ENCODE peak calls at places on chromosomes 13 and 19, in five cellular contexts. One of them, this sample, is unnamed.

GRCh38 chr19:52896431-52897148 is 845 bp downstream of the ZNF320 start:
- DNase-seq in mammary epithelial cell: peak
- DNase-seq in tibial nerve: no peak
- DNase-seq in GM23338: peak
- DNase-seq in AG04449: no peak
- DNase-seq in this sample: peak

GRCh38 chr13:40476175-40476958 is 190.1 kb downstream of the FOXO1 start:
- DNase-seq in tibial nerve: no peak
- DNase-seq in GM23338: no peak
- DNase-seq in AG04449: peak
- DNase-seq in mammary epithelial cell: no peak
- DNase-seq in this sample: no peak

GRCh38 chr19:28864577-28865042 is 348.3 kb downstream of the UQCRFS1 start:
- DNase-seq in mammary epithelial cell: no peak
- DNase-seq in AG04449: no peak
- DNase-seq in GM23338: no peak
- DNase-seq in tibial nerve: no peak
- DNase-seq in this sample: no peak

GRCh38 chr13:75759531-75759930 is 123.4 kb downstream of the LMO7 start:
- DNase-seq in GM23338: no peak
- DNase-seq in AG04449: no peak
- DNase-seq in tibial nerve: no peak
- DNase-seq in mammary epithelial cell: no peak
- DNase-seq in this sample: no peak

GRCh38 chr13:97848886-97849285 is 104.6 kb upstream of the IPO5 start:
- DNase-seq in tibial nerve: no peak
- DNase-seq in AG04449: no peak
- DNase-seq in GM23338: no peak
- DNase-seq in mammary epithelial cell: no peak
- DNase-seq in this sample: no peak

GRCh38 chr19:33887891-33888290 is 91.2 kb downstream of the KCTD15 start:
- DNase-seq in tibial nerve: no peak
- DNase-seq in AG04449: no peak
- DNase-seq in mammary epithelial cell: no peak
- DNase-seq in GM23338: no peak
- DNase-seq in this sample: no peak

GRCh38 chr13:41915096-41915495 is 45.8 kb downstream of the VWA8 start:
- DNase-seq in tibial nerve: no peak
- DNase-seq in AG04449: peak
- DNase-seq in mammary epithelial cell: peak
- DNase-seq in GM23338: no peak
- DNase-seq in this sample: no peak

GRCh38 chr13:42057918-42058530 is 9.6 kb downstream of the DGKH start:
- DNase-seq in mammary epithelial cell: no peak
- DNase-seq in GM23338: no peak
- DNase-seq in tibial nerve: no peak
- DNase-seq in AG04449: no peak
- DNase-seq in this sample: no peak

GRCh38 chr19:610801-611505 is 21.3 kb downstream of the HCN2 start:
- DNase-seq in GM23338: no peak
- DNase-seq in tibial nerve: peak
- DNase-seq in mammary epithelial cell: no peak
- DNase-seq in AG04449: peak
- DNase-seq in this sample: peak

GRCh38 chr13:110206170-110206569 is 100.8 kb downstream of the COL4A1 start:
- DNase-seq in AG04449: no peak
- DNase-seq in GM23338: no peak
- DNase-seq in mammary epithelial cell: no peak
- DNase-seq in tibial nerve: no peak
- DNase-seq in this sample: no peak

GRCh38 chr13:102020611-102021216 is 381.1 kb downstream of the FGF14 start:
- DNase-seq in GM23338: no peak
- DNase-seq in AG04449: no peak
- DNase-seq in tibial nerve: no peak
- DNase-seq in mammary epithelial cell: peak
- DNase-seq in this sample: no peak

GRCh38 chr19:1162404-1163282 is 11.4 kb downstream of the SBNO2 start:
- DNase-seq in mammary epithelial cell: no peak
- DNase-seq in tibial nerve: no peak
- DNase-seq in AG04449: no peak
- DNase-seq in GM23338: no peak
- DNase-seq in this sample: no peak

GRCh38 chr13:27631156-27631555 is 9.5 kb downstream of the POLR1D start:
- DNase-seq in AG04449: no peak
- DNase-seq in mammary epithelial cell: no peak
- DNase-seq in tibial nerve: no peak
- DNase-seq in GM23338: no peak
- DNase-seq in this sample: no peak

GRCh38 chr13:21043898-21044297 is 17.5 kb downstream of the LATS2 start:
- DNase-seq in tibial nerve: no peak
- DNase-seq in AG04449: peak
- DNase-seq in GM23338: no peak
- DNase-seq in mammary epithelial cell: no peak
- DNase-seq in this sample: no peak

GRCh38 chr19:37309834-37310575 is 60.9 kb upstream of the ZNF527 start:
- DNase-seq in tibial nerve: no peak
- DNase-seq in mammary epithelial cell: no peak
- DNase-seq in GM23338: peak
- DNase-seq in AG04449: no peak
- DNase-seq in this sample: no peak

GRCh38 chr19:3520166-3521103 is 14.3 kb downstream of the FZR1 start:
- DNase-seq in tibial nerve: no peak
- DNase-seq in AG04449: no peak
- DNase-seq in GM23338: peak
- DNase-seq in mammary epithelial cell: peak
- DNase-seq in this sample: peak

GRCh38 chr13:61255035-61255796 is 160.4 kb downstream of the PCDH20 start:
- DNase-seq in mammary epithelial cell: no peak
- DNase-seq in tibial nerve: no peak
- DNase-seq in GM23338: peak
- DNase-seq in AG04449: no peak
- DNase-seq in this sample: no peak
- TF ChIP-seq CTCF in mammary epithelial cell: peak
- TF ChIP-seq CTCF in tibial nerve: no peak
- TF ChIP-seq CTCF in GM23338: peak
- TF ChIP-seq CTCF in AG04449: no peak
- TF ChIP-seq CTCF in this sample: no peak

GRCh38 chr19:11286312-11286974 is 9.5 kb upstream of the TSPAN16 start:
- DNase-seq in tibial nerve: no peak
- DNase-seq in mammary epithelial cell: no peak
- DNase-seq in GM23338: no peak
- DNase-seq in AG04449: no peak
- DNase-seq in this sample: no peak

GRCh38 chr19:11291415-11291814 is 4.5 kb upstream of the TSPAN16 start:
- DNase-seq in mammary epithelial cell: no peak
- DNase-seq in tibial nerve: no peak
- DNase-seq in GM23338: no peak
- DNase-seq in AG04449: no peak
- DNase-seq in this sample: no peak

GRCh38 chr19:11291991-11292390 is 4.0 kb upstream of the TSPAN16 start:
- DNase-seq in mammary epithelial cell: no peak
- DNase-seq in tibial nerve: no peak
- DNase-seq in AG04449: no peak
- DNase-seq in GM23338: no peak
- DNase-seq in this sample: no peak

GRCh38 chr19:11284535-11284934 is 11.4 kb upstream of the TSPAN16 start:
- DNase-seq in GM23338: no peak
- DNase-seq in AG04449: no peak
- DNase-seq in mammary epithelial cell: no peak
- DNase-seq in tibial nerve: no peak
- DNase-seq in this sample: no peak

GRCh38 chr19:11288349-11288748 is 7.6 kb upstream of the TSPAN16 start:
- DNase-seq in AG04449: no peak
- DNase-seq in mammary epithelial cell: no peak
- DNase-seq in GM23338: peak
- DNase-seq in tibial nerve: no peak
- DNase-seq in this sample: peak
- TF ChIP-seq CTCF in AG04449: peak
- TF ChIP-seq CTCF in mammary epithelial cell: peak
- TF ChIP-seq CTCF in GM23338: peak
- TF ChIP-seq CTCF in tibial nerve: peak
- TF ChIP-seq CTCF in this sample: no peak

DNA sequence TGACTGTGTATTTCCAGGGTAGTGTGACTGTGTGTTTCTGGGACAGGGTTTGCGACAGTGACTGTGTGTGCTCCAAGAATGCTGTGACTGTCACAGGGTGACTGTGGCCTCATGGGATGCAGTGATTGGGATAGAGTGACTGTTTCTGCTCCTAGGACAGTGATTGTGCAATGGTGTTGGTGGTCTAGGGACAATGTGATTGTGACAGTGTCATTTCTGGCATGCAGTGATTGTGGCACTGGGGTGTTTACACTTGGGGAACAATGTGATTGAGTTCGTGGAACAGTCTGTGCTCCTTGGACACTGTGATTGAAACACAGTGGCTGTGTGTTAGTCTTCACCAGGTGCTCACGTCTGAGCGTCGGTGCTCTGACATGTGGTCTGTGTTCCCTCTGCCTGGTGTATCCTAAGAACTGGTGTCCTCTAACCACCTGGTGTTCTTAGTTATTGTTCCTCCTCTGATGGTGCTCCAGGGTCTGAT is 1.7 kb downstream of the PDE4A start:
- DNase-seq in tibial nerve: no peak
- DNase-seq in mammary epithelial cell: no peak
- DNase-seq in GM23338: no peak
- DNase-seq in AG04449: no peak
- DNase-seq in this sample: no peak
- TF ChIP-seq CTCF in tibial nerve: no peak
- TF ChIP-seq CTCF in mammary epithelial cell: no peak
- TF ChIP-seq CTCF in GM23338: no peak
- TF ChIP-seq CTCF in AG04449: no peak
- TF ChIP-seq CTCF in this sample: no peak

DNA sequence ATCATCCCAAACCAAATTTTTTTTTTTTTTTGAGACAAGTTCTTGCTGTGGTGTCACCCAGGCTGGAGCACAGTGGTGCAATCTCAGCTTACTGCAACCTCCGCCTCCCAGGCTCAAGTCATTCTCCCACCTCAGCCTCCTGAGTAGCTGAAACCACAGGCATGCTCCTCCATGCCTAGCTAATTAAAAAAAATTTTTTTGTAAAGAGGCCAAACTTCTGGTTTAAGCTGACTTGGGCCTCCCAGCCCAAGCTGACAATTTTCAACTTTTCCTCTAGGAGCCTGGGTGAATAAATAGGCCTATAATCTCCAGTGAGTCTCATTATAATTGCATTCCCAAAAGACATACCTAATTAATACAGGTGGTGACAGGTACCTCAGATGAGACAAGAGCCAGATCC is 22.1 kb upstream of the OLFM2 start:
- DNase-seq in tibial nerve: no peak
- DNase-seq in mammary epithelial cell: peak
- DNase-seq in GM23338: no peak
- DNase-seq in AG04449: peak
- DNase-seq in this sample: no peak
- TF ChIP-seq CTCF in tibial nerve: no peak
- TF ChIP-seq CTCF in mammary epithelial cell: no peak
- TF ChIP-seq CTCF in GM23338: no peak
- TF ChIP-seq CTCF in AG04449: no peak
- TF ChIP-seq CTCF in this sample: no peak

DNA sequence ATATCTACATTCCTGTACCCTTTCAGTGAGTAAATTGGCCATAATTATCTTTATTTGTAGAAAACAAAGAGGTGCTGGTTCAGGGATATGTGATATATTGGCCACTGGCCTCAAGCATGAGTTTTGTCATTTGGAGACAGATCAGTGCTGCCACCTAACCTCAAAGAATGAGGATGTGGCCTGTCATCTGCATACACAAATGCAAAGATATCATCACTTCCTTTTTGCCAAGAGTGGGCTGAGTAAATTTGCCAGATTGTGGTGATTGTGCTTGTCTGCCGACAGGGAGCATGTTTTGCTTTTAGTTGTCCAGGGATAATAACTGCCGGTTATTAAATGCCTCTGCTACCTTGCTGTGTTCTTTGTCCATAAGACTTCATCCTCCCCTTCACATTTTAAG is 44.2 kb downstream of the WASF3 start:
- DNase-seq in GM23338: no peak
- DNase-seq in AG04449: no peak
- DNase-seq in tibial nerve: no peak
- DNase-seq in mammary epithelial cell: peak
- DNase-seq in this sample: no peak
- TF ChIP-seq CTCF in GM23338: peak
- TF ChIP-seq CTCF in AG04449: no peak
- TF ChIP-seq CTCF in tibial nerve: no peak
- TF ChIP-seq CTCF in mammary epithelial cell: peak
- TF ChIP-seq CTCF in this sample: no peak